ENCODE peak calls at places on chromosomes 12 and 14, in seven cellular contexts. G, B, H, I, L, D and K are unnamed samples.

GRCh38 chr12:47775100-47775911 is 2.3 kb downstream of the SLC48A1 start:
- DNase-seq in G (no peak), B (no peak), H (peak; percentile 62), I (peak; percentile 74), L (no peak), D (no peak), K (no peak)

GRCh38 chr14:51424569-51425251 is 184.7 kb downstream of the TMX1 start:
- DNase-seq in G (no peak), B (no peak), H (peak; percentile 68), I (peak; percentile 43), L (no peak), D (no peak), K (no peak)

GRCh38 chr12:10385181-10385613 is 4.6 kb downstream of the KLRK1 start:
- DNase-seq in G (no peak), B (no peak), H (peak; percentile 87), I (no peak), L (no peak), D (no peak), K (no peak)

GRCh38 chr12:78970041-78970440 is 105.5 kb downstream of the SYT1 start:
- DNase-seq in G (no peak), B (no peak), H (no peak), I (no peak), L (no peak), D (no peak), K (no peak)

GRCh38 chr12:119444462-119445044 is 110.0 kb downstream of the CCDC60 start:
- DNase-seq in G (peak; percentile 30), B (peak; percentile 52), H (peak; percentile 1), I (peak; percentile 30), L (peak; percentile 77), D (no peak), K (no peak)

GRCh38 chr12:32125455-32126084 is 18.9 kb downstream of the BICD1 start:
- DNase-seq in G (no peak), B (no peak), H (peak; percentile 25), I (no peak), L (no peak), D (no peak), K (no peak)

GRCh38 chr14:41280745-41281144 is 325.9 kb upstream of the LRFN5 start:
- DNase-seq in G (no peak), B (no peak), H (no peak), I (no peak), L (no peak), D (no peak), K (no peak)

GRCh38 chr12:44876554-44877275 is 600 bp upstream of the NELL2 start:
- DNase-seq in G (peak; percentile 14), B (peak; percentile 24), H (peak; percentile 9), I (no peak), L (no peak), D (peak; percentile 69), K (no peak)

GRCh38 chr12:113005759-113006158 is 27.4 kb downstream of the OAS2 start:
- DNase-seq in G (no peak), B (peak; percentile 20), H (no peak), I (no peak), L (no peak), D (no peak), K (no peak)

GRCh38 chr12:112971248-112971647 is 7.1 kb upstream of the OAS2 start:
- DNase-seq in G (no peak), B (no peak), H (peak; percentile 20), I (no peak), L (no peak), D (no peak), K (no peak)

GRCh38 chr12:62190921-62191746 is 69.1 kb upstream of the USP15 start:
- DNase-seq in G (peak; percentile 4), B (peak; percentile 40), H (no peak), I (peak; percentile 46), L (no peak), D (no peak), K (no peak)

GRCh38 chr12:44465139-44465538 is 411.0 kb downstream of the NELL2 start:
- DNase-seq in G (no peak), B (no peak), H (no peak), I (no peak), L (no peak), D (no peak), K (no peak)

GRCh38 chr12:78305808-78306207 is 475.1 kb downstream of the NAV3 start:
- DNase-seq in G (no peak), B (no peak), H (no peak), I (no peak), L (no peak), D (no peak), K (no peak)

GRCh38 chr14:30223385-30223785 is 295.7 kb upstream of the PRKD1 start:
- DNase-seq in G (no peak), B (peak; percentile 87), H (peak; percentile 87), I (peak; percentile 49), L (peak; percentile 81), D (no peak), K (peak; percentile 62)

GRCh38 chr12:131060011-131060703 is 106.5 kb downstream of the ADGRD1 start:
- DNase-seq in G (no peak), B (no peak), H (no peak), I (peak; percentile 24), L (no peak), D (no peak), K (peak; percentile 55)

GRCh38 chr12:119959435-119959834 is 29.6 kb upstream of the BICDL1 start:
- DNase-seq in G (no peak), B (no peak), H (no peak), I (no peak), L (no peak), D (no peak), K (no peak)

GRCh38 chr14:52241102-52241793 is 26.2 kb upstream of the PTGDR start:
- DNase-seq in G (no peak), B (no peak), H (peak; percentile 87), I (no peak), L (no peak), D (no peak), K (no peak)

GRCh38 chr14:79201545-79202247 is 1009.6 kb downstream of the DIO2 start:
- DNase-seq in G (no peak), B (no peak), H (peak; percentile 3), I (no peak), L (no peak), D (no peak), K (no peak)

GRCh38 chr14:105430042-105430441 is 10.4 kb downstream of the MTA1 start:
- DNase-seq in G (no peak), B (no peak), H (no peak), I (no peak), L (no peak), D (no peak), K (no peak)

GRCh38 chr14:58280954-58281787 is 17.2 kb upstream of the ARID4A start:
- DNase-seq in G (no peak), B (peak; percentile 66), H (peak; percentile 98), I (no peak), L (no peak), D (no peak), K (no peak)

GRCh38 chr12:30110970-30111586 is 327.3 kb upstream of the TMTC1 start:
- DNase-seq in G (no peak), B (no peak), H (peak; percentile 0), I (no peak), L (no peak), D (no peak), K (no peak)

GRCh38 chr12:102107970-102108369 is 11.9 kb downstream of the NUP37 start:
- DNase-seq in G (no peak), B (no peak), H (no peak), I (no peak), L (no peak), D (no peak), K (no peak)

GRCh38 chr12:32789446-32789845 is 33.7 kb upstream of the YARS2 start:
- DNase-seq in G (no peak), B (no peak), H (no peak), I (no peak), L (no peak), D (no peak), K (no peak)

GRCh38 chr14:89190779-89191513 is 226.1 kb downstream of the FOXN3 start:
- DNase-seq in G (no peak), B (no peak), H (peak; percentile 40), I (no peak), L (no peak), D (no peak), K (no peak)

GRCh38 chr12:114674201-114675047 is 9.6 kb downstream of the TBX3 start:
- DNase-seq in G (no peak), B (no peak), H (peak; percentile 74), I (no peak), L (no peak), D (no peak), K (no peak)

GRCh38 chr12:30754383-30754749 is 385 bp downstream of the CAPRIN2 start:
- DNase-seq in G (no peak), B (no peak), H (no peak), I (no peak), L (no peak), D (no peak), K (no peak)

GRCh38 chr14:93065272-93065730 is 50.4 kb downstream of the ITPK1 start:
- DNase-seq in G (no peak), B (no peak), H (no peak), I (no peak), L (no peak), D (no peak), K (no peak)

GRCh38 chr12:95182868-95183415 is 34.3 kb downstream of the FGD6 start:
- DNase-seq in G (no peak), B (no peak), H (peak; percentile 84), I (no peak), L (no peak), D (no peak), K (no peak)

GRCh38 chr14:77037886-77038511 is 9.5 kb upstream of the IRF2BPL start:
- DNase-seq in G (peak; percentile 40), B (no peak), H (peak; percentile 76), I (peak; percentile 57), L (no peak), D (peak; percentile 30), K (no peak)

GRCh38 chr12:74964390-74964789 is 245.2 kb downstream of the KCNC2 start:
- DNase-seq in G (no peak), B (no peak), H (no peak), I (no peak), L (no peak), D (no peak), K (no peak)

GRCh38 chr12:97313471-97314190 is 149.0 kb upstream of the RMST start:
- DNase-seq in G (no peak), B (peak; percentile 51), H (no peak), I (no peak), L (no peak), D (no peak), K (no peak)

GRCh38 chr12:42447371-42447786 is 121.4 kb downstream of the PPHLN1 start:
- DNase-seq in G (no peak), B (no peak), H (peak; percentile 64), I (no peak), L (no peak), D (no peak), K (no peak)

GRCh38 chr12:78442454-78442801 is 422.1 kb upstream of the SYT1 start:
- DNase-seq in G (no peak), B (no peak), H (peak; percentile 2), I (no peak), L (no peak), D (no peak), K (no peak)

GRCh38 chr14:69046468-69046867 is 67.4 kb upstream of the ACTN1 start:
- DNase-seq in G (no peak), B (no peak), H (peak; percentile 58), I (peak; percentile 40), L (no peak), D (no peak), K (peak; percentile 78)

GRCh38 chr14:52780893-52781292 is 10.5 kb downstream of the GNPNAT1 start:
- DNase-seq in G (no peak), B (no peak), H (no peak), I (no peak), L (no peak), D (no peak), K (no peak)

GRCh38 chr12:29354954-29355353 is 26.0 kb downstream of the ERGIC2 start:
- DNase-seq in G (no peak), B (no peak), H (no peak), I (no peak), L (no peak), D (no peak), K (no peak)

GRCh38 chr12:58176296-58176869 is 235.0 kb downstream of the ATP23 start:
- DNase-seq in G (no peak), B (peak; percentile 6), H (peak; percentile 40), I (no peak), L (peak; percentile 8), D (no peak), K (no peak)

GRCh38 chr12:95411466-95411865 is 62.5 kb upstream of the METAP2 start:
- DNase-seq in G (no peak), B (no peak), H (no peak), I (no peak), L (no peak), D (no peak), K (no peak)